ENCODE peak calls at places on chromosomes 6 and 20, in six cellular contexts. K, D, T, E, B and P are unnamed samples.

GRCh38 chr6:11700118-11700718 is 78.4 kb downstream of the ADTRP start:
- DNase-seq in K (peak; percentile 49), D (no peak), T (no peak), E (no peak), B (peak; percentile 5), P (no peak)

GRCh38 chr20:62899633-62900051 is 26.7 kb downstream of the DIDO1 start:
- DNase-seq in K (no peak), D (no peak), T (no peak), E (no peak), B (peak; percentile 55), P (no peak)

GRCh38 chr6:10659697-10660348 is 34.6 kb downstream of the C6orf52 start:
- DNase-seq in K (no peak), D (no peak), T (no peak), E (no peak), B (peak; percentile 12), P (no peak)

GRCh38 chr6:167825059-167825758 is 1.5 kb upstream of the AFDN start:
- DNase-seq in K (no peak), D (no peak), T (no peak), E (no peak), B (no peak), P (no peak)

GRCh38 chr6:116316772-116317467 is 37.2 kb upstream of the TSPYL1 start:
- DNase-seq in K (no peak), D (no peak), T (no peak), E (peak; percentile 81), B (no peak), P (no peak)

GRCh38 chr20:47568019-47568418 is 66.3 kb downstream of the NCOA3 start:
- DNase-seq in K (no peak), D (no peak), T (no peak), E (no peak), B (peak; percentile 75), P (peak; percentile 87)

GRCh38 chr20:50054626-50055511 is 58.1 kb downstream of the UBE2V1 start:
- DNase-seq in K (no peak), D (no peak), T (no peak), E (no peak), B (no peak), P (no peak)

GRCh38 chr6:5761370-5761769 is 245.4 kb downstream of the NRN1 start:
- DNase-seq in K (no peak), D (no peak), T (no peak), E (no peak), B (no peak), P (no peak)

GRCh38 chr20:48754269-48754668 is 73.5 kb downstream of the PREX1 start:
- DNase-seq in K (no peak), D (no peak), T (no peak), E (no peak), B (peak; percentile 69), P (no peak)

GRCh38 chr20:57473246-57474042 is 51.5 kb downstream of the CTCFL start:
- DNase-seq in K (peak; percentile 73), D (peak; percentile 81), T (no peak), E (no peak), B (peak; percentile 41), P (no peak)